ENCODE peak calls at places on chromosomes 13 and 19, in six cellular contexts. G is mesendoderm, I is K562, J is NCI-H1105 treated with DMSO at 0.1 percent for 48 hours, D is T-cell, R is Right ventricle myocardium superior. W is an unnamed sample.

GRCh38 chr19:41799444-41800000 is 3.1 kb downstream of the CEACAM3 start:
- DNase-seq in G (no peak), I (no peak), J (no peak), D (no peak), R (no peak), W (no peak)

GRCh38 chr13:47289578-47289977 is 392.7 kb upstream of the HTR2A start:
- DNase-seq in G (no peak), I (no peak), J (no peak), D (no peak), R (no peak), W (no peak)

GRCh38 chr13:51883226-51883600 is 21.4 kb downstream of the CCDC70 start:
- DNase-seq in G (no peak), I (no peak), J (no peak), D (no peak), R (no peak), W (no peak)

GRCh38 chr19:14091086-14091884 is 734 bp upstream of the SAMD1 start:
- DNase-seq in G (peak; percentile 78), I (peak; percentile 79), J (peak; percentile 72), D (peak; percentile 73), R (no peak), W (peak; percentile 67)

GRCh38 chr13:113048766-113049165 is 56.8 kb upstream of the F7 start:
- DNase-seq in G (no peak), I (no peak), J (no peak), D (no peak), R (no peak), W (no peak)

GRCh38 chr13:31674056-31674455 is 65.3 kb upstream of the RXFP2 start:
- DNase-seq in G (no peak), I (no peak), J (no peak), D (no peak), R (no peak), W (no peak)

GRCh38 chr13:23322353-23323336 is 110.9 kb downstream of the SACS start:
- DNase-seq in G (no peak), I (no peak), J (peak; percentile 68), D (no peak), R (no peak), W (no peak)

GRCh38 chr19:5102520-5102919 is 133.6 kb downstream of the KDM4B start:
- DNase-seq in G (no peak), I (no peak), J (no peak), D (no peak), R (no peak), W (no peak)

GRCh38 chr13:31846984-31847752 is 107.8 kb downstream of the RXFP2 start:
- DNase-seq in G (peak; percentile 29), I (no peak), J (no peak), D (no peak), R (no peak), W (no peak)

GRCh38 chr13:77291779-77292178 is 35.1 kb downstream of the MYCBP2 start:
- DNase-seq in G (no peak), I (no peak), J (no peak), D (no peak), R (no peak), W (no peak)

GRCh38 chr19:18743281-18743825 is 47.8 kb downstream of the COMP start:
- DNase-seq in G (no peak), I (peak; percentile 94), J (no peak), D (no peak), R (peak; percentile 87), W (no peak)

GRCh38 chr13:19864018-19864338 is 529 bp upstream of the ZMYM5 start:
- DNase-seq in G (peak; percentile 84), I (peak; percentile 77), J (peak; percentile 57), D (peak; percentile 54), R (peak; percentile 86), W (no peak)

GRCh38 chr19:20422216-20422615 is 143.4 kb downstream of the ZNF737 start:
- DNase-seq in G (peak; percentile 85), I (no peak), J (no peak), D (no peak), R (no peak), W (no peak)

GRCh38 chr13:51688937-51689336 is 104.7 kb downstream of the WDFY2 start:
- DNase-seq in G (peak; percentile 22), I (no peak), J (no peak), D (no peak), R (no peak), W (no peak)

GRCh38 chr13:46324976-46325375 is 62.1 kb downstream of the RUBCNL start:
- DNase-seq in G (no peak), I (no peak), J (no peak), D (no peak), R (no peak), W (no peak)

GRCh38 chr13:69243366-69243765 is 864.3 kb upstream of the ATXN8OS start:
- DNase-seq in G (peak; percentile 6), I (no peak), J (no peak), D (no peak), R (no peak), W (no peak)

GRCh38 chr13:104962411-104962810 is 1573.1 kb downstream of the EFNB2 start:
- DNase-seq in G (no peak), I (no peak), J (no peak), D (no peak), R (no peak), W (no peak)

GRCh38 chr19:3500429-3501101 is at the start of gene DOHH:
- DNase-seq in G (peak; percentile 99), I (peak; percentile 99), J (peak; percentile 96), D (peak; percentile 96), R (peak; percentile 97), W (peak; percentile 95)

GRCh38 chr13:28100149-28101121 is at the start of gene FLT3:
- DNase-seq in G (peak; percentile 79), I (peak; percentile 5), J (no peak), D (peak; percentile 40), R (peak; percentile 53), W (no peak)

GRCh38 chr13:24727731-24728601 is 36.0 kb upstream of the RNF17 start:
- DNase-seq in G (peak; percentile 88), I (peak; percentile 75), J (peak; percentile 0), D (peak; percentile 74), R (peak; percentile 64), W (peak; percentile 58)

GRCh38 chr19:4295972-4296771 is 6.0 kb downstream of the TMIGD2 start:
- DNase-seq in G (no peak), I (no peak), J (peak; percentile 97), D (no peak), R (no peak), W (no peak)

GRCh38 chr13:33879044-33879596 is 61.2 kb downstream of the RFC3 start:
- DNase-seq in G (no peak), I (no peak), J (no peak), D (no peak), R (no peak), W (no peak)

GRCh38 chr13:62960723-62961122 is 1545.1 kb upstream of the PCDH20 start:
- DNase-seq in G (peak; percentile 60), I (no peak), J (no peak), D (no peak), R (no peak), W (no peak)

GRCh38 chr19:48588670-48589399 is 17.7 kb upstream of the SPACA4 start:
- DNase-seq in G (peak; percentile 91), I (peak; percentile 96), J (peak; percentile 56), D (peak; percentile 88), R (peak; percentile 97), W (peak; percentile 87)

GRCh38 chr19:10252707-10253106 is 693 bp downstream of the MRPL4 start:
- DNase-seq in G (no peak), I (no peak), J (no peak), D (no peak), R (no peak), W (no peak)

GRCh38 chr19:55370305-55370988 is at the start of gene IL11:
- DNase-seq in G (peak; percentile 73), I (no peak), J (no peak), D (no peak), R (no peak), W (no peak)

GRCh38 chr13:109610517-109610916 is 175.9 kb downstream of the IRS2 start:
- DNase-seq in G (peak; percentile 56), I (peak; percentile 13), J (no peak), D (peak; percentile 45), R (peak; percentile 70), W (peak; percentile 24)

GRCh38 chr13:47890146-47890814 is 110.8 kb downstream of the SUCLA2 start:
- DNase-seq in G (no peak), I (no peak), J (no peak), D (no peak), R (no peak), W (no peak)

GRCh38 chr19:11581740-11582139 is 4.3 kb upstream of the ACP5 start:
- DNase-seq in G (no peak), I (peak; percentile 81), J (no peak), D (peak; percentile 29), R (no peak), W (no peak)

GRCh38 chr19:51701468-51702100 is 8.5 kb downstream of the SPACA6 start:
- DNase-seq in G (no peak), I (peak; percentile 89), J (no peak), D (no peak), R (no peak), W (no peak)

GRCh38 chr13:26698392-26699196 is 62.0 kb downstream of the GPR12 start:
- DNase-seq in G (peak; percentile 86), I (peak; percentile 65), J (peak; percentile 67), D (peak; percentile 77), R (peak; percentile 88), W (peak; percentile 76)

GRCh38 chr13:71017607-71018006 is 849.4 kb downstream of the DACH1 start:
- DNase-seq in G (peak; percentile 82), I (no peak), J (no peak), D (no peak), R (no peak), W (no peak)

GRCh38 chr13:111789420-111789819 is 277.5 kb upstream of the SOX1 start:
- DNase-seq in G (no peak), I (no peak), J (no peak), D (no peak), R (no peak), W (no peak)

GRCh38 chr13:99729745-99730144 is 228.5 kb downstream of the TM9SF2 start:
- DNase-seq in G (no peak), I (no peak), J (no peak), D (no peak), R (no peak), W (no peak)

GRCh38 chr13:30125422-30126073 is 181.8 kb downstream of the KATNAL1 start:
- DNase-seq in G (no peak), I (no peak), J (peak; percentile 12), D (no peak), R (no peak), W (no peak)

GRCh38 chr13:93794197-93794885 is 567.7 kb downstream of the GPC6 start:
- DNase-seq in G (no peak), I (no peak), J (no peak), D (no peak), R (no peak), W (no peak)

W was measured in natural killer cell.